ENCODE peak calls at places on chromosome 14, in nine cellular contexts. Z is GM12878, T is heart left ventricle, B is A549, O is prostate gland, E is stomach, K is IMR-90, P is body of pancreas, D is spleen. N is an unnamed sample.

GRCh38 chr14:98847520-98848468 is 424.2 kb downstream of the BCL11B start:
- DNase-seq in E (no peak), D (no peak), O (no peak), B (no peak), P (no peak), Z (no peak), K (no peak), T (no peak), N (no peak)

GRCh38 chr14:77790566-77791224 is 9.2 kb upstream of the ADCK1 start:
- DNase-seq in B (no peak), P (no peak), K (no peak), O (no peak), Z (no peak), T (no peak), E (no peak), D (peak), N (no peak)

GRCh38 chr14:21656980-21657379 is 3.3 kb downstream of the OR4E2 start:
- DNase-seq in K (no peak), B (no peak), E (no peak), Z (no peak), O (no peak), T (no peak), P (no peak), D (no peak), N (no peak)

GRCh38 chr14:70955543-70956480 is 48.6 kb downstream of the PCNX1 start:
- DNase-seq in K (peak), P (no peak), E (no peak), O (no peak), D (no peak), B (peak), Z (no peak), T (no peak), N (no peak)

GRCh38 chr14:42523656-42524055 is 917.0 kb downstream of the LRFN5 start:
- DNase-seq in P (no peak), K (no peak), O (no peak), Z (peak), T (no peak), E (no peak), B (no peak), D (no peak), N (no peak)

GRCh38 chr14:99188721-99189120 is 83.3 kb downstream of the BCL11B start:
- DNase-seq in K (no peak), Z (no peak), B (no peak), D (no peak), P (no peak), E (no peak), T (no peak), O (no peak), N (no peak)

GRCh38 chr14:65101631-65102440 is 481 bp downstream of the MAX start:
- DNase-seq in B (no peak), D (peak), Z (no peak), T (peak), K (no peak), P (peak), O (no peak), E (peak), N (peak)

GRCh38 chr14:101121399-101122113 is 218.0 kb upstream of the RTL1 start:
- DNase-seq in O (peak), P (no peak), T (no peak), K (no peak), D (peak), Z (no peak), B (no peak), E (peak), N (no peak)

GRCh38 chr14:35438910-35439713 is 34.6 kb upstream of the NFKBIA start:
- DNase-seq in O (no peak), Z (peak), B (peak), T (no peak), E (no peak), P (no peak), D (no peak), K (no peak), N (no peak)

GRCh38 chr14:103347091-103347815 is 13.2 kb downstream of the EIF5 start:
- DNase-seq in P (peak), K (no peak), T (no peak), E (no peak), Z (no peak), D (no peak), O (no peak), B (no peak), N (no peak)

GRCh38 chr14:97544581-97544980 is 747.4 kb downstream of the VRK1 start:
- DNase-seq in B (no peak), E (no peak), K (no peak), O (no peak), D (no peak), T (no peak), Z (peak), P (no peak), N (no peak)

GRCh38 chr14:64723691-64724577 is 19.7 kb downstream of the PLEKHG3 start:
- DNase-seq in T (no peak), O (no peak), K (no peak), D (peak), E (no peak), P (peak), Z (no peak), B (no peak), N (no peak)

GRCh38 chr14:77014004-77014604 is 14.4 kb downstream of the IRF2BPL start:
- DNase-seq in D (no peak), T (peak), E (peak), K (peak), B (no peak), O (peak), Z (no peak), P (peak), N (no peak)

GRCh38 chr14:79293482-79293881 is 917.8 kb downstream of the DIO2 start:
- DNase-seq in B (no peak), T (no peak), Z (no peak), D (no peak), O (no peak), K (peak), E (no peak), P (no peak), N (no peak)

GRCh38 chr14:97178781-97179180 is 381.6 kb downstream of the VRK1 start:
- DNase-seq in O (no peak), B (no peak), D (no peak), T (no peak), K (no peak), P (no peak), E (no peak), Z (no peak), N (no peak)

GRCh38 chr14:100278702-100279101 is 27.5 kb downstream of the SLC25A29 start:
- DNase-seq in E (no peak), Z (no peak), K (peak), T (no peak), B (no peak), O (peak), P (no peak), D (no peak), N (no peak)

GRCh38 chr14:48788771-48789170 is 797.4 kb downstream of the RPS29 start:
- DNase-seq in K (no peak), E (no peak), P (no peak), Z (no peak), D (no peak), B (no peak), T (no peak), O (no peak), N (no peak)

GRCh38 chr14:52338282-52338681 is 24.2 kb downstream of the PTGER2 start:
- DNase-seq in D (no peak), E (no peak), K (peak), P (no peak), T (no peak), Z (no peak), O (no peak), B (peak), N (no peak)

GRCh38 chr14:21467620-21468019 is 9.1 kb downstream of the RAB2B start:
- DNase-seq in D (no peak), E (no peak), O (no peak), K (peak), T (no peak), B (no peak), P (no peak), Z (no peak), N (no peak)

GRCh38 chr14:86481105-86481504 is 951.2 kb downstream of the FLRT2 start:
- DNase-seq in E (no peak), D (no peak), Z (no peak), T (no peak), K (peak), P (peak), O (no peak), B (no peak), N (no peak)

GRCh38 chr14:33165144-33165925 is 226.7 kb downstream of the NPAS3 start:
- DNase-seq in P (no peak), T (no peak), E (no peak), Z (no peak), O (no peak), B (no peak), D (no peak), K (no peak), N (no peak)

GRCh38 chr14:99773496-99774203 is 19.6 kb upstream of the EML1 start:
- DNase-seq in D (no peak), O (no peak), Z (no peak), K (no peak), B (no peak), T (no peak), E (no peak), P (no peak), N (no peak)

GRCh38 chr14:60106341-60106740 is 14.6 kb downstream of the PCNX4 start:
- DNase-seq in E (no peak), K (peak), P (no peak), B (no peak), T (no peak), D (no peak), O (no peak), Z (no peak), N (peak)

GRCh38 chr14:102140027-102140749 is 491 bp downstream of the WDR20 start:
- DNase-seq in P (peak), E (peak), K (no peak), T (peak), O (peak), Z (no peak), D (peak), B (peak), N (no peak)

DNA sequence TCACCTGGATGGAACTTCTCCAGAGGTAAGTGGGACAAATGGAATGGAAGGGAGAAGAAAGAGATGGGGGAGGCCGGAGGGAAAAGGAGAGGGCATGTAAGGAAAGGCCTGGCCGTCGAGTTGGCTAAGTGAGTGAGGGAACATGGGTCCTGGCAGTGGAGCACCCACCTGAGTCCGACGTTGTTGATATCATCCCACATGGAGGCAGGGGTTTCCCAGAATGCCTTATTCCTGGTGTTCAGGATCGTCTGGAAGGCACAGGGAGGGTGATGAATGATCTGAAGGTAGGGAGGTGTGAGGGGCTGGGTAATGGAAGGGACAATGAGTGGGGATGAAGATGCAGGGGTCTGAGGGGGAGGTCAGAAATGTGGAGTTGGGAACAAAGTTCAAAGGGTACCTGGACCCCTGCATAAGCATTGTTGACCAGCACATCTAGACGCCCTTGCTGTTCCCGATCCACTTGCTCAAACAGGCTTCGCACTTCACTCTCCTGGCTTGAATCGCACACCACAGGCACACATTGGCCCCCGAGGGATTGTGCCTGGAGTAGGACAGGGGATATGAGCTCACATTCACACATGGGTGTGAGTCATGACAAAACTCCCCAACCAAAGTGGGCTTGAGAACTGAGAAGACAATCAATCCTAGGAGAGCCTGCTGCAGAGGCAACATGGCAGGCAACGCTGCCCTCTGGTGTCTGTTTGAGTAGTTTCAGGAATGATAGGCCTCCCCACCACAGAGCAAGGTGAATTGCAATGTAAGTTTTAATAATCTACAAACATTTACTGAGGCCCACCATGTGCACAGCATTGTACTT is 3.0 kb downstream of the DHRS1 start:
- DNase-seq in E (peak), T (peak), D (peak), Z (peak), O (peak), K (peak), P (peak), B (peak), N (no peak)
- H3K27ac ChIP-seq in E (peak), T (no peak), D (peak), Z (peak), O (no peak), K (peak), P (no peak), B (no peak), N (no peak)

GRCh38 chr14:75042040-75042439 is 9.2 kb downstream of the MLH3 start:
- DNase-seq in E (no peak), B (peak), Z (no peak), K (no peak), P (no peak), T (no peak), D (no peak), O (no peak), N (no peak)
- TF ChIP-seq POLR2A in E (no peak), B (no peak), Z (no peak), K (no peak), P (no peak), T (no peak), D (no peak), O (no peak), N (no peak)

GRCh38 chr14:104974146-104974541 is 4.0 kb downstream of the AHNAK2 start:
- DNase-seq in E (no peak), D (peak), O (no peak), B (no peak), K (no peak), Z (no peak), P (no peak), T (peak), N (no peak)

GRCh38 chr14:104976198-104977007 is 1.8 kb downstream of the AHNAK2 start:
- DNase-seq in O (peak), P (peak), Z (peak), T (peak), K (peak), E (peak), B (peak), D (peak), N (peak)

GRCh38 chr14:104974665-104975390 is 3.3 kb downstream of the AHNAK2 start:
- DNase-seq in E (no peak), T (peak), D (peak), K (no peak), Z (no peak), B (no peak), P (no peak), O (no peak), N (no peak)

GRCh38 chr14:104977008-104977680 is 1.0 kb downstream of the AHNAK2 start:
- DNase-seq in K (no peak), Z (no peak), B (peak), E (no peak), P (no peak), D (peak), O (no peak), T (peak), N (no peak)

GRCh38 chr14:104975481-104976197 is 2.5 kb downstream of the AHNAK2 start:
- DNase-seq in Z (no peak), O (no peak), E (no peak), T (peak), K (no peak), P (no peak), D (peak), B (peak), N (peak)
- TF ChIP-seq CTCF in Z (peak), O (no peak), E (no peak), T (no peak), K (peak), P (no peak), D (no peak), B (no peak), N (no peak)

GRCh38 chr14:94389731-94390371 is 1.4 kb upstream of the SERPINA1 start:
- DNase-seq in D (no peak), B (no peak), O (no peak), K (no peak), Z (no peak), E (no peak), T (no peak), P (no peak), N (no peak)
- H3K27ac ChIP-seq in D (no peak), B (no peak), O (no peak), K (no peak), Z (no peak), E (peak), T (no peak), P (peak), N (no peak)

GRCh38 chr14:50830932-50831703 is at the start of gene NIN:
- DNase-seq in T (peak), B (peak), P (peak), K (peak), Z (no peak), E (peak), O (peak), D (peak), N (peak)
- TF ChIP-seq POLR2A in T (no peak), B (peak), P (no peak), K (no peak), Z (peak), E (no peak), O (peak), D (peak), N (peak)

GRCh38 chr14:31270196-31270772 is 62.7 kb upstream of the HECTD1 start:
- DNase-seq in Z (no peak), E (no peak), D (no peak), O (no peak), T (no peak), B (peak), K (no peak), P (no peak), N (no peak)
- TF ChIP-seq CTCF in Z (peak), E (no peak), D (no peak), O (no peak), T (no peak), B (peak), K (peak), P (no peak), N (no peak)

N was measured in gastrocnemius medialis.